ENCODE peak calls at places on chromosomes 7 and 10, in five cellular contexts. One of them, this sample, is unnamed.

GRCh38 chr10:43606323-43607198 is at the start of gene ZNF485:
- DNase-seq in astrocyte of the spinal cord: peak; percentile 66
- DNase-seq in activated CD8-positive, alpha-beta T cell treated with anti-CD3 and anti-CD28 coated beads for 36 hours: peak; percentile 78
- DNase-seq in heart right ventricle: peak; percentile 70
- DNase-seq in fibroblast of the aortic adventitia: peak; percentile 62
- DNase-seq in this sample: peak; percentile 42

GRCh38 chr10:95260909-95261552 is 29.8 kb downstream of the PDLIM1 start:
- DNase-seq in astrocyte of the spinal cord: peak; percentile 50
- DNase-seq in activated CD8-positive, alpha-beta T cell treated with anti-CD3 and anti-CD28 coated beads for 36 hours: no peak
- DNase-seq in heart right ventricle: no peak
- DNase-seq in fibroblast of the aortic adventitia: no peak
- DNase-seq in this sample: no peak

GRCh38 chr7:121525155-121525819 is 129.2 kb upstream of the FAM3C start:
- DNase-seq in astrocyte of the spinal cord: no peak
- DNase-seq in activated CD8-positive, alpha-beta T cell treated with anti-CD3 and anti-CD28 coated beads for 36 hours: no peak
- DNase-seq in heart right ventricle: no peak
- DNase-seq in fibroblast of the aortic adventitia: peak; percentile 56
- DNase-seq in this sample: no peak

GRCh38 chr7:63045575-63045974 is 953.1 kb upstream of the ZNF722 start:
- DNase-seq in astrocyte of the spinal cord: no peak
- DNase-seq in activated CD8-positive, alpha-beta T cell treated with anti-CD3 and anti-CD28 coated beads for 36 hours: no peak
- DNase-seq in heart right ventricle: no peak
- DNase-seq in fibroblast of the aortic adventitia: no peak
- DNase-seq in this sample: no peak

GRCh38 chr7:13032524-13032923 is 345.1 kb downstream of the ARL4A start:
- DNase-seq in astrocyte of the spinal cord: peak; percentile 52
- DNase-seq in activated CD8-positive, alpha-beta T cell treated with anti-CD3 and anti-CD28 coated beads for 36 hours: no peak
- DNase-seq in heart right ventricle: no peak
- DNase-seq in fibroblast of the aortic adventitia: no peak
- DNase-seq in this sample: no peak

GRCh38 chr10:71963756-71964668 is at the start of gene CHST3:
- DNase-seq in astrocyte of the spinal cord: peak; percentile 56
- DNase-seq in activated CD8-positive, alpha-beta T cell treated with anti-CD3 and anti-CD28 coated beads for 36 hours: no peak
- DNase-seq in heart right ventricle: peak; percentile 85
- DNase-seq in fibroblast of the aortic adventitia: peak; percentile 68
- DNase-seq in this sample: peak; percentile 55

GRCh38 chr7:140674899-140675701 is 2.4 kb downstream of the ADCK2 start:
- DNase-seq in astrocyte of the spinal cord: peak; percentile 41
- DNase-seq in activated CD8-positive, alpha-beta T cell treated with anti-CD3 and anti-CD28 coated beads for 36 hours: no peak
- DNase-seq in heart right ventricle: peak; percentile 41
- DNase-seq in fibroblast of the aortic adventitia: peak; percentile 58
- DNase-seq in this sample: peak; percentile 70

GRCh38 chr10:75109459-75109778 is 2.0 kb upstream of the SAMD8 start:
- DNase-seq in astrocyte of the spinal cord: no peak
- DNase-seq in activated CD8-positive, alpha-beta T cell treated with anti-CD3 and anti-CD28 coated beads for 36 hours: no peak
- DNase-seq in heart right ventricle: no peak
- DNase-seq in fibroblast of the aortic adventitia: no peak
- DNase-seq in this sample: no peak

GRCh38 chr7:28882896-28883470 is 75.1 kb downstream of the TRIL start:
- DNase-seq in astrocyte of the spinal cord: no peak
- DNase-seq in activated CD8-positive, alpha-beta T cell treated with anti-CD3 and anti-CD28 coated beads for 36 hours: no peak
- DNase-seq in heart right ventricle: no peak
- DNase-seq in fibroblast of the aortic adventitia: no peak
- DNase-seq in this sample: peak; percentile 7

GRCh38 chr10:79449181-79450146 is 4.0 kb upstream of the ZCCHC24 start:
- DNase-seq in astrocyte of the spinal cord: no peak
- DNase-seq in activated CD8-positive, alpha-beta T cell treated with anti-CD3 and anti-CD28 coated beads for 36 hours: no peak
- DNase-seq in heart right ventricle: no peak
- DNase-seq in fibroblast of the aortic adventitia: no peak
- DNase-seq in this sample: no peak

GRCh38 chr7:80785961-80786360 is 132.9 kb downstream of the SEMA3C start:
- DNase-seq in astrocyte of the spinal cord: peak; percentile 52
- DNase-seq in activated CD8-positive, alpha-beta T cell treated with anti-CD3 and anti-CD28 coated beads for 36 hours: no peak
- DNase-seq in heart right ventricle: no peak
- DNase-seq in fibroblast of the aortic adventitia: peak; percentile 65
- DNase-seq in this sample: no peak

GRCh38 chr10:72037811-72038210 is 50.5 kb downstream of the SPOCK2 start:
- DNase-seq in astrocyte of the spinal cord: no peak
- DNase-seq in activated CD8-positive, alpha-beta T cell treated with anti-CD3 and anti-CD28 coated beads for 36 hours: no peak
- DNase-seq in heart right ventricle: no peak
- DNase-seq in fibroblast of the aortic adventitia: no peak
- DNase-seq in this sample: no peak

GRCh38 chr10:100485336-100485735 is 22.5 kb downstream of the WNT8B start:
- DNase-seq in astrocyte of the spinal cord: no peak
- DNase-seq in activated CD8-positive, alpha-beta T cell treated with anti-CD3 and anti-CD28 coated beads for 36 hours: no peak
- DNase-seq in heart right ventricle: no peak
- DNase-seq in fibroblast of the aortic adventitia: no peak
- DNase-seq in this sample: no peak

GRCh38 chr10:84739641-84740040 is 411.3 kb downstream of the CCSER2 start:
- DNase-seq in astrocyte of the spinal cord: no peak
- DNase-seq in activated CD8-positive, alpha-beta T cell treated with anti-CD3 and anti-CD28 coated beads for 36 hours: no peak
- DNase-seq in heart right ventricle: no peak
- DNase-seq in fibroblast of the aortic adventitia: no peak
- DNase-seq in this sample: no peak
- TF ChIP-seq CTCF in astrocyte of the spinal cord: no peak
- TF ChIP-seq CTCF in activated CD8-positive, alpha-beta T cell treated with anti-CD3 and anti-CD28 coated beads for 36 hours: no peak
- TF ChIP-seq CTCF in heart right ventricle: no peak
- TF ChIP-seq CTCF in fibroblast of the aortic adventitia: no peak
- TF ChIP-seq CTCF in this sample: no peak

GRCh38 chr10:23695825-23696420 is 257.0 kb downstream of the OTUD1 start:
- DNase-seq in astrocyte of the spinal cord: no peak
- DNase-seq in activated CD8-positive, alpha-beta T cell treated with anti-CD3 and anti-CD28 coated beads for 36 hours: no peak
- DNase-seq in heart right ventricle: no peak
- DNase-seq in fibroblast of the aortic adventitia: no peak
- DNase-seq in this sample: no peak

GRCh38 chr10:23694446-23694920 is 255.6 kb downstream of the OTUD1 start:
- DNase-seq in astrocyte of the spinal cord: peak; percentile 1
- DNase-seq in activated CD8-positive, alpha-beta T cell treated with anti-CD3 and anti-CD28 coated beads for 36 hours: no peak
- DNase-seq in heart right ventricle: no peak
- DNase-seq in fibroblast of the aortic adventitia: no peak
- DNase-seq in this sample: no peak

GRCh38 chr10:23694921-23695824 is 256.3 kb downstream of the OTUD1 start:
- DNase-seq in astrocyte of the spinal cord: no peak
- DNase-seq in activated CD8-positive, alpha-beta T cell treated with anti-CD3 and anti-CD28 coated beads for 36 hours: peak; percentile 26
- DNase-seq in heart right ventricle: no peak
- DNase-seq in fibroblast of the aortic adventitia: no peak
- DNase-seq in this sample: no peak

GRCh38 chr10:23693895-23694294 is 255.0 kb downstream of the OTUD1 start:
- DNase-seq in astrocyte of the spinal cord: no peak
- DNase-seq in activated CD8-positive, alpha-beta T cell treated with anti-CD3 and anti-CD28 coated beads for 36 hours: peak; percentile 8
- DNase-seq in heart right ventricle: no peak
- DNase-seq in fibroblast of the aortic adventitia: no peak
- DNase-seq in this sample: no peak

DNA sequence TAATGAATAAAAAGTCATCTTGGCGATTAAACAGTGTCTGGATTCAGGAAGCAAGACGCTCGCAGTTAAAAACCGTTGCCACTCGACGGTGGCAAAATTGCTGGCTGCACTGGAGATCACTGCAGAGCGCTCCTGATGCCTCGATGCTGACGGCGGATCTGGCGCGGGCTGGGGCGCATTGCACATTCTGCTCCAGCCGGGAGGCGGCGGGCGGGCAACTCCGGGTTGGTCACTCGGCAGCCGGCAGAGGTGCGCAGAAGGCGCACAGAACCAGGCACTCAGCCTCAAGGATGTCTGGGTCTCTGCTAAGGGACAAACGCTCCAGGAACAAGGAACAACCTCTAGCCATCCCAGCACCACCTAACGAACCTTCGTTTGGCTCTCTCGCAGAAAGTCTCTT is 254.5 kb downstream of the OTUD1 start:
- DNase-seq in astrocyte of the spinal cord: no peak
- DNase-seq in activated CD8-positive, alpha-beta T cell treated with anti-CD3 and anti-CD28 coated beads for 36 hours: peak; percentile 45
- DNase-seq in heart right ventricle: no peak
- DNase-seq in fibroblast of the aortic adventitia: no peak
- DNase-seq in this sample: no peak
- TF ChIP-seq CTCF in astrocyte of the spinal cord: no peak
- TF ChIP-seq CTCF in activated CD8-positive, alpha-beta T cell treated with anti-CD3 and anti-CD28 coated beads for 36 hours: no peak
- TF ChIP-seq CTCF in heart right ventricle: no peak
- TF ChIP-seq CTCF in fibroblast of the aortic adventitia: no peak
- TF ChIP-seq CTCF in this sample: no peak

GRCh38 chr10:96641396-96641795 is 54.6 kb upstream of the TM9SF3 start:
- DNase-seq in astrocyte of the spinal cord: no peak
- DNase-seq in activated CD8-positive, alpha-beta T cell treated with anti-CD3 and anti-CD28 coated beads for 36 hours: no peak
- DNase-seq in heart right ventricle: no peak
- DNase-seq in fibroblast of the aortic adventitia: no peak
- DNase-seq in this sample: no peak

GRCh38 chr10:96636546-96636945 is 49.7 kb upstream of the TM9SF3 start:
- DNase-seq in astrocyte of the spinal cord: no peak
- DNase-seq in activated CD8-positive, alpha-beta T cell treated with anti-CD3 and anti-CD28 coated beads for 36 hours: no peak
- DNase-seq in heart right ventricle: no peak
- DNase-seq in fibroblast of the aortic adventitia: no peak
- DNase-seq in this sample: no peak

GRCh38 chr10:96638696-96639095 is 51.9 kb upstream of the TM9SF3 start:
- DNase-seq in astrocyte of the spinal cord: no peak
- DNase-seq in activated CD8-positive, alpha-beta T cell treated with anti-CD3 and anti-CD28 coated beads for 36 hours: no peak
- DNase-seq in heart right ventricle: no peak
- DNase-seq in fibroblast of the aortic adventitia: no peak
- DNase-seq in this sample: peak; percentile 24

GRCh38 chr10:96637709-96638108 is 50.9 kb upstream of the TM9SF3 start:
- DNase-seq in astrocyte of the spinal cord: no peak
- DNase-seq in activated CD8-positive, alpha-beta T cell treated with anti-CD3 and anti-CD28 coated beads for 36 hours: no peak
- DNase-seq in heart right ventricle: no peak
- DNase-seq in fibroblast of the aortic adventitia: no peak
- DNase-seq in this sample: no peak

DNA sequence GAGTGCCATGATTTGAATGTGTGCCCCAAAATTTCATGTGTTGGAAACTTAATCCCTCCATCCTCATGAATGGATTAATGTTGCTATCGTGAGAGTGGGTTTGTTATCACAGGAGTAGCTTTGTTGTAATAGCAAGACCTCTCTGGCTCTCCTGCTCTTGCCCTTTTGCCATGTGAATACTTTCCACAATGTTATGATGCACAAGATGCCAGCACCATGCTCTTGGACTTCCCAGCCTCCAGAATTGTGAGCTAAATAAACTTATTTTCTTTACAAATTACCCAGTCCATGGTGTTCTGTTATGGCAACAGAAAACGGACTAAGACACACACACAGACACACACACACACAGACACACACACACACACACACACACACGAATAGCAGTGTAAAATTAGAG is 51.3 kb upstream of the TM9SF3 start:
- DNase-seq in astrocyte of the spinal cord: no peak
- DNase-seq in activated CD8-positive, alpha-beta T cell treated with anti-CD3 and anti-CD28 coated beads for 36 hours: no peak
- DNase-seq in heart right ventricle: no peak
- DNase-seq in fibroblast of the aortic adventitia: no peak
- DNase-seq in this sample: no peak
- TF ChIP-seq CTCF in astrocyte of the spinal cord: no peak
- TF ChIP-seq CTCF in activated CD8-positive, alpha-beta T cell treated with anti-CD3 and anti-CD28 coated beads for 36 hours: no peak
- TF ChIP-seq CTCF in heart right ventricle: no peak
- TF ChIP-seq CTCF in fibroblast of the aortic adventitia: no peak
- TF ChIP-seq CTCF in this sample: no peak

GRCh38 chr10:48763403-48763802 is 78.7 kb downstream of the WDFY4 start:
- DNase-seq in astrocyte of the spinal cord: no peak
- DNase-seq in activated CD8-positive, alpha-beta T cell treated with anti-CD3 and anti-CD28 coated beads for 36 hours: no peak
- DNase-seq in heart right ventricle: no peak
- DNase-seq in fibroblast of the aortic adventitia: no peak
- DNase-seq in this sample: no peak

GRCh38 chr10:48765527-48765926 is 80.9 kb downstream of the WDFY4 start:
- DNase-seq in astrocyte of the spinal cord: no peak
- DNase-seq in activated CD8-positive, alpha-beta T cell treated with anti-CD3 and anti-CD28 coated beads for 36 hours: no peak
- DNase-seq in heart right ventricle: no peak
- DNase-seq in fibroblast of the aortic adventitia: no peak
- DNase-seq in this sample: no peak

GRCh38 chr10:48764486-48764885 is 79.8 kb downstream of the WDFY4 start:
- DNase-seq in astrocyte of the spinal cord: no peak
- DNase-seq in activated CD8-positive, alpha-beta T cell treated with anti-CD3 and anti-CD28 coated beads for 36 hours: no peak
- DNase-seq in heart right ventricle: no peak
- DNase-seq in fibroblast of the aortic adventitia: no peak
- DNase-seq in this sample: no peak

GRCh38 chr10:48762104-48763042 is 77.7 kb downstream of the WDFY4 start:
- DNase-seq in astrocyte of the spinal cord: no peak
- DNase-seq in activated CD8-positive, alpha-beta T cell treated with anti-CD3 and anti-CD28 coated beads for 36 hours: no peak
- DNase-seq in heart right ventricle: no peak
- DNase-seq in fibroblast of the aortic adventitia: no peak
- DNase-seq in this sample: no peak

GRCh38 chr10:48765039-48765438 is 80.4 kb downstream of the WDFY4 start:
- DNase-seq in astrocyte of the spinal cord: no peak
- DNase-seq in activated CD8-positive, alpha-beta T cell treated with anti-CD3 and anti-CD28 coated beads for 36 hours: no peak
- DNase-seq in heart right ventricle: no peak
- DNase-seq in fibroblast of the aortic adventitia: no peak
- DNase-seq in this sample: no peak
- TF ChIP-seq CTCF in astrocyte of the spinal cord: no peak
- TF ChIP-seq CTCF in activated CD8-positive, alpha-beta T cell treated with anti-CD3 and anti-CD28 coated beads for 36 hours: no peak
- TF ChIP-seq CTCF in heart right ventricle: no peak
- TF ChIP-seq CTCF in fibroblast of the aortic adventitia: no peak
- TF ChIP-seq CTCF in this sample: no peak

GRCh38 chr7:102117743-102118142 is 168.9 kb upstream of the SH2B2 start:
- DNase-seq in astrocyte of the spinal cord: peak; percentile 87
- DNase-seq in activated CD8-positive, alpha-beta T cell treated with anti-CD3 and anti-CD28 coated beads for 36 hours: no peak
- DNase-seq in heart right ventricle: no peak
- DNase-seq in fibroblast of the aortic adventitia: peak; percentile 73
- DNase-seq in this sample: no peak
- TF ChIP-seq CTCF in astrocyte of the spinal cord: no peak
- TF ChIP-seq CTCF in activated CD8-positive, alpha-beta T cell treated with anti-CD3 and anti-CD28 coated beads for 36 hours: no peak
- TF ChIP-seq CTCF in heart right ventricle: no peak
- TF ChIP-seq CTCF in fibroblast of the aortic adventitia: no peak
- TF ChIP-seq CTCF in this sample: no peak

DNA sequence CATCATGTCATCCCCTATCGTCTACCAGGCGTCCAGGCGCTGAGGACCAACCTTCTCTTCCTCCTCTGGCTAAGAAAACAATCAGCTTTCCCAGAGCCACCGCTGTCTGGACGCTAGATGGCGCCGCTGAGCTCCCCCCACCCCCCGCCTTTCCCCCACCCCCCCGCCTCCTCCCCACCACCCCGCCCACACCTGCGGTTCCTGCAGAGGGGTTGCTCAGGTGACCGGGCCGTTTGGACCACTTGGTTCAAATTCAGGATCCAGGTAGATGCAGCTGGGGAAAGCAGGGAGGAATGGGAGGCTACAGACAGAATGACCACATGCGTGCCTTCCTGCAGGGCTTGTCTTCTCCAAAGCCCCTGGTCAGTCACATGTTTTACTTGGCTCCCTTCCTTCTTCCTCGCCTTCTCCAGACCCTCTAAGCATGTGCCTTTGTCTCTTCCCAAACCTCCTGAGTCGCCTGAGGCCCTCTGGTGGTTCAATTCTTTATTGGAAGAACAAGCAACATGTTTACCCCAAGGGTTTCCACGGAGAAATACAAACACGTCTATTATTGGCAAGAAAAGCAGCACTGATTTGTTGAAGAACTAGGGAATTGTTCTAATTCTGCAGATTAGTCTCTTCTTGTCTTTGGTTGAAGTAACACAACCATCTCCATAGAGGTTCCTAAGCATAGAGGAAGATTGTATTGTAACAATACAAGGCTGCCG is 24.7 kb downstream of the AOC1 start:
- DNase-seq in astrocyte of the spinal cord: peak; percentile 55
- DNase-seq in activated CD8-positive, alpha-beta T cell treated with anti-CD3 and anti-CD28 coated beads for 36 hours: peak; percentile 41
- DNase-seq in heart right ventricle: peak; percentile 81
- DNase-seq in fibroblast of the aortic adventitia: peak; percentile 47
- DNase-seq in this sample: peak; percentile 63
- TF ChIP-seq CTCF in astrocyte of the spinal cord: peak; percentile 51
- TF ChIP-seq CTCF in activated CD8-positive, alpha-beta T cell treated with anti-CD3 and anti-CD28 coated beads for 36 hours: no peak
- TF ChIP-seq CTCF in heart right ventricle: peak; percentile 54
- TF ChIP-seq CTCF in fibroblast of the aortic adventitia: peak; percentile 39
- TF ChIP-seq CTCF in this sample: peak; percentile 16

GRCh38 chr7:53426145-53426750 is 390.8 kb downstream of the POM121L12 start:
- DNase-seq in astrocyte of the spinal cord: no peak
- DNase-seq in activated CD8-positive, alpha-beta T cell treated with anti-CD3 and anti-CD28 coated beads for 36 hours: no peak
- DNase-seq in heart right ventricle: no peak
- DNase-seq in fibroblast of the aortic adventitia: no peak
- DNase-seq in this sample: no peak
- TF ChIP-seq CTCF in astrocyte of the spinal cord: no peak
- TF ChIP-seq CTCF in activated CD8-positive, alpha-beta T cell treated with anti-CD3 and anti-CD28 coated beads for 36 hours: no peak
- TF ChIP-seq CTCF in heart right ventricle: no peak
- TF ChIP-seq CTCF in fibroblast of the aortic adventitia: no peak
- TF ChIP-seq CTCF in this sample: no peak

GRCh38 chr10:34629120-34629519 is 186.0 kb downstream of the PARD3 start:
- DNase-seq in astrocyte of the spinal cord: no peak
- DNase-seq in activated CD8-positive, alpha-beta T cell treated with anti-CD3 and anti-CD28 coated beads for 36 hours: no peak
- DNase-seq in heart right ventricle: no peak
- DNase-seq in fibroblast of the aortic adventitia: no peak
- DNase-seq in this sample: no peak
- TF ChIP-seq CTCF in astrocyte of the spinal cord: no peak
- TF ChIP-seq CTCF in activated CD8-positive, alpha-beta T cell treated with anti-CD3 and anti-CD28 coated beads for 36 hours: no peak
- TF ChIP-seq CTCF in heart right ventricle: no peak
- TF ChIP-seq CTCF in fibroblast of the aortic adventitia: no peak
- TF ChIP-seq CTCF in this sample: no peak

This sample was measured in MCF 10A.